ENCODE peak calls at places on chromosome 5, in seven cellular contexts. One of them, this sample, is unnamed.

GRCh38 chr5:154740957-154741356 is 14.2 kb upstream of the LARP1 start:
- DNase-seq in fibroblast of lung: peak; percentile 71
- DNase-seq in aorta: peak; percentile 58
- DNase-seq in CD8-positive, alpha-beta T cell: no peak
- DNase-seq in cardiac muscle cell: peak; percentile 64
- DNase-seq in heart right ventricle: no peak
- DNase-seq in adipocyte: no peak
- DNase-seq in this sample: no peak

GRCh38 chr5:43482490-43483064 is 1.1 kb downstream of the TMEM267 start:
- DNase-seq in fibroblast of lung: peak; percentile 51
- DNase-seq in aorta: no peak
- DNase-seq in CD8-positive, alpha-beta T cell: no peak
- DNase-seq in cardiac muscle cell: peak; percentile 32
- DNase-seq in heart right ventricle: no peak
- DNase-seq in adipocyte: peak; percentile 46
- DNase-seq in this sample: no peak

GRCh38 chr5:175880213-175880612 is 8.8 kb downstream of the CPLX2 start:
- DNase-seq in fibroblast of lung: no peak
- DNase-seq in aorta: no peak
- DNase-seq in CD8-positive, alpha-beta T cell: no peak
- DNase-seq in cardiac muscle cell: no peak
- DNase-seq in heart right ventricle: no peak
- DNase-seq in adipocyte: no peak
- DNase-seq in this sample: no peak

GRCh38 chr5:74432240-74432639 is 208.3 kb downstream of the ENC1 start:
- DNase-seq in fibroblast of lung: peak; percentile 18
- DNase-seq in aorta: no peak
- DNase-seq in CD8-positive, alpha-beta T cell: no peak
- DNase-seq in cardiac muscle cell: peak; percentile 15
- DNase-seq in heart right ventricle: no peak
- DNase-seq in adipocyte: no peak
- DNase-seq in this sample: no peak

GRCh38 chr5:17269201-17269600 is 51.8 kb downstream of the BASP1 start:
- DNase-seq in fibroblast of lung: no peak
- DNase-seq in aorta: no peak
- DNase-seq in CD8-positive, alpha-beta T cell: no peak
- DNase-seq in cardiac muscle cell: no peak
- DNase-seq in heart right ventricle: no peak
- DNase-seq in adipocyte: no peak
- DNase-seq in this sample: no peak

GRCh38 chr5:179916523-179916922 is 8.8 kb upstream of the TBC1D9B start:
- DNase-seq in fibroblast of lung: no peak
- DNase-seq in aorta: no peak
- DNase-seq in CD8-positive, alpha-beta T cell: no peak
- DNase-seq in cardiac muscle cell: no peak
- DNase-seq in heart right ventricle: no peak
- DNase-seq in adipocyte: no peak
- DNase-seq in this sample: no peak

GRCh38 chr5:127856310-127856709 is 153.1 kb downstream of the CCDC192 start:
- DNase-seq in fibroblast of lung: no peak
- DNase-seq in aorta: no peak
- DNase-seq in CD8-positive, alpha-beta T cell: no peak
- DNase-seq in cardiac muscle cell: peak; percentile 84
- DNase-seq in heart right ventricle: no peak
- DNase-seq in adipocyte: no peak
- DNase-seq in this sample: no peak

GRCh38 chr5:131965826-131966415 is 20.5 kb upstream of the MEIKIN start:
- DNase-seq in fibroblast of lung: no peak
- DNase-seq in aorta: peak; percentile 34
- DNase-seq in CD8-positive, alpha-beta T cell: no peak
- DNase-seq in cardiac muscle cell: no peak
- DNase-seq in heart right ventricle: no peak
- DNase-seq in adipocyte: no peak
- DNase-seq in this sample: no peak

GRCh38 chr5:137492321-137492720 is 6.8 kb downstream of the SPOCK1 start:
- DNase-seq in fibroblast of lung: peak; percentile 97
- DNase-seq in aorta: no peak
- DNase-seq in CD8-positive, alpha-beta T cell: no peak
- DNase-seq in cardiac muscle cell: peak; percentile 56
- DNase-seq in heart right ventricle: no peak
- DNase-seq in adipocyte: peak; percentile 52
- DNase-seq in this sample: no peak

GRCh38 chr5:34626036-34626435 is 30.1 kb upstream of the RAI14 start:
- DNase-seq in fibroblast of lung: peak; percentile 87
- DNase-seq in aorta: no peak
- DNase-seq in CD8-positive, alpha-beta T cell: no peak
- DNase-seq in cardiac muscle cell: peak; percentile 66
- DNase-seq in heart right ventricle: no peak
- DNase-seq in adipocyte: peak; percentile 71
- DNase-seq in this sample: no peak

GRCh38 chr5:143065185-143065584 is 295.0 kb downstream of the ARHGAP26 start:
- DNase-seq in fibroblast of lung: peak; percentile 73
- DNase-seq in aorta: no peak
- DNase-seq in CD8-positive, alpha-beta T cell: no peak
- DNase-seq in cardiac muscle cell: peak; percentile 94
- DNase-seq in heart right ventricle: no peak
- DNase-seq in adipocyte: peak; percentile 80
- DNase-seq in this sample: no peak

GRCh38 chr5:171825046-171825445 is 39.4 kb downstream of the SMIM23 start:
- DNase-seq in fibroblast of lung: peak; percentile 81
- DNase-seq in aorta: no peak
- DNase-seq in CD8-positive, alpha-beta T cell: no peak
- DNase-seq in cardiac muscle cell: no peak
- DNase-seq in heart right ventricle: no peak
- DNase-seq in adipocyte: no peak
- DNase-seq in this sample: no peak

GRCh38 chr5:82793808-82794419 is 283.3 kb downstream of the TMEM167A start:
- DNase-seq in fibroblast of lung: peak; percentile 6
- DNase-seq in aorta: no peak
- DNase-seq in CD8-positive, alpha-beta T cell: peak; percentile 9
- DNase-seq in cardiac muscle cell: peak; percentile 37
- DNase-seq in heart right ventricle: no peak
- DNase-seq in adipocyte: peak; percentile 15
- DNase-seq in this sample: no peak

GRCh38 chr5:169629847-169630548 is 7.1 kb upstream of the DOCK2 start:
- DNase-seq in fibroblast of lung: peak; percentile 90
- DNase-seq in aorta: no peak
- DNase-seq in CD8-positive, alpha-beta T cell: no peak
- DNase-seq in cardiac muscle cell: peak; percentile 81
- DNase-seq in heart right ventricle: no peak
- DNase-seq in adipocyte: peak; percentile 60
- DNase-seq in this sample: no peak

GRCh38 chr5:135356522-135357318 is 42.3 kb downstream of the MACROH2A1 start:
- DNase-seq in fibroblast of lung: peak; percentile 68
- DNase-seq in aorta: peak; percentile 78
- DNase-seq in CD8-positive, alpha-beta T cell: no peak
- DNase-seq in cardiac muscle cell: peak; percentile 96
- DNase-seq in heart right ventricle: peak; percentile 81
- DNase-seq in adipocyte: peak; percentile 85
- DNase-seq in this sample: no peak

GRCh38 chr5:1330146-1330846 is 14.6 kb downstream of the CLPTM1L start:
- DNase-seq in fibroblast of lung: peak; percentile 36
- DNase-seq in aorta: no peak
- DNase-seq in CD8-positive, alpha-beta T cell: no peak
- DNase-seq in cardiac muscle cell: no peak
- DNase-seq in heart right ventricle: no peak
- DNase-seq in adipocyte: no peak
- DNase-seq in this sample: peak; percentile 82

GRCh38 chr5:78549043-78549442 is 99.5 kb downstream of the LHFPL2 start:
- DNase-seq in fibroblast of lung: no peak
- DNase-seq in aorta: no peak
- DNase-seq in CD8-positive, alpha-beta T cell: no peak
- DNase-seq in cardiac muscle cell: peak; percentile 79
- DNase-seq in heart right ventricle: no peak
- DNase-seq in adipocyte: no peak
- DNase-seq in this sample: peak; percentile 67

GRCh38 chr5:78548216-78548615 is 100.4 kb downstream of the LHFPL2 start:
- DNase-seq in fibroblast of lung: no peak
- DNase-seq in aorta: no peak
- DNase-seq in CD8-positive, alpha-beta T cell: no peak
- DNase-seq in cardiac muscle cell: no peak
- DNase-seq in heart right ventricle: no peak
- DNase-seq in adipocyte: no peak
- DNase-seq in this sample: no peak

GRCh38 chr5:78552729-78553341 is 95.7 kb downstream of the LHFPL2 start:
- DNase-seq in fibroblast of lung: no peak
- DNase-seq in aorta: no peak
- DNase-seq in CD8-positive, alpha-beta T cell: no peak
- DNase-seq in cardiac muscle cell: no peak
- DNase-seq in heart right ventricle: no peak
- DNase-seq in adipocyte: no peak
- DNase-seq in this sample: no peak

GRCh38 chr5:78553578-78553977 is 95.0 kb downstream of the LHFPL2 start:
- DNase-seq in fibroblast of lung: no peak
- DNase-seq in aorta: no peak
- DNase-seq in CD8-positive, alpha-beta T cell: no peak
- DNase-seq in cardiac muscle cell: no peak
- DNase-seq in heart right ventricle: no peak
- DNase-seq in adipocyte: no peak
- DNase-seq in this sample: no peak

DNA sequence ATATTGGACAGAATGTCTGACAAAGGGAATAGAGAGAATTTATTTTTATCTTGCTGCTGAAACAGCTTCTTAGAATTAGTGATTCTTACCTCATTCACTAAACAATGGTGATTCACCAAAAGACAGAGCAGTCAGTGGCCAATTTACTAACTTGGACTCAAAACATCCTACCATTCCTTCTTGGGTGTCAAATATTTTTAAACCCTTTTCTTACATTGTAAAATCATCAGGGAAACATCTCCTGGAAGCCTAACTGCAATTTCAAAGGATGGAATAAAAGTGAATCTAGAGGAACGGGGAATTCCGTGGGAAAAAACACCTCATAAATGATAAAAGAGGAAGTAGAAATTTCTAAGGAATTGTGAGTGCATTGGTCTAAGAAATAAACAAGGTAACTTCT is 97.7 kb downstream of the LHFPL2 start:
- DNase-seq in fibroblast of lung: peak; percentile 79
- DNase-seq in aorta: no peak
- DNase-seq in CD8-positive, alpha-beta T cell: no peak
- DNase-seq in cardiac muscle cell: no peak
- DNase-seq in heart right ventricle: no peak
- DNase-seq in adipocyte: no peak
- DNase-seq in this sample: no peak
- H3K4me1 ChIP-seq in fibroblast of lung: peaks cover 16% of the 10 kb centered on the region
- H3K4me1 ChIP-seq in aorta: no peaks in the 10 kb centered on the region
- H3K4me1 ChIP-seq in CD8-positive, alpha-beta T cell: no peaks in the 10 kb centered on the region
- H3K4me1 ChIP-seq in cardiac muscle cell: peaks cover 49% of the 10 kb centered on the region
- H3K4me1 ChIP-seq in heart right ventricle: peaks cover 77% of the 10 kb centered on the region
- H3K4me1 ChIP-seq in adipocyte: peaks cover 51% of the 10 kb centered on the region
- H3K4me1 ChIP-seq in this sample: peaks cover 23% of the 10 kb centered on the region

DNA sequence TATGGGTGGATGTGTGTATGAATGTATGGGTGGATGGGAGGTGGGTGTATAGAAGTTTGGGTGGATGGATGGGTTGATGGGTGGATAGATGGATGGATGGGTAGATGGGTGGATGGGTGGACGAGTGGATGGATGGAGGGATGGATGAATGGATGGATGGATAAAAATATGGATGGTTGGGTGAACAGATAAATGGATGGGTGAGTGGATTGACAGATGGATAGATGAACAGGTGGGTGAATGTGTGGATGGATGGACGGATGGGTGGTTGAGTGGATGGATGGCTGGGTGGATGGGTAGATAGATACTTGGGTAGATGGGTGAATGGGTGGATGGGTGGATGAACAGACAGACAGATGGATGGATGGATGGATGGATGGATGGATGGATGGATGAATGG is 166.9 kb downstream of the IRX2 start:
- DNase-seq in fibroblast of lung: no peak
- DNase-seq in aorta: no peak
- DNase-seq in CD8-positive, alpha-beta T cell: no peak
- DNase-seq in cardiac muscle cell: no peak
- DNase-seq in heart right ventricle: no peak
- DNase-seq in adipocyte: no peak
- DNase-seq in this sample: no peak
- H3K4me1 ChIP-seq in fibroblast of lung: no peaks in the 10 kb centered on the region
- H3K4me1 ChIP-seq in aorta: no peaks in the 10 kb centered on the region
- H3K4me1 ChIP-seq in CD8-positive, alpha-beta T cell: no peaks in the 10 kb centered on the region
- H3K4me1 ChIP-seq in cardiac muscle cell: no peaks in the 10 kb centered on the region
- H3K4me1 ChIP-seq in heart right ventricle: no peaks in the 10 kb centered on the region
- H3K4me1 ChIP-seq in adipocyte: no peaks in the 10 kb centered on the region
- H3K4me1 ChIP-seq in this sample: no peaks in the 10 kb centered on the region

DNA sequence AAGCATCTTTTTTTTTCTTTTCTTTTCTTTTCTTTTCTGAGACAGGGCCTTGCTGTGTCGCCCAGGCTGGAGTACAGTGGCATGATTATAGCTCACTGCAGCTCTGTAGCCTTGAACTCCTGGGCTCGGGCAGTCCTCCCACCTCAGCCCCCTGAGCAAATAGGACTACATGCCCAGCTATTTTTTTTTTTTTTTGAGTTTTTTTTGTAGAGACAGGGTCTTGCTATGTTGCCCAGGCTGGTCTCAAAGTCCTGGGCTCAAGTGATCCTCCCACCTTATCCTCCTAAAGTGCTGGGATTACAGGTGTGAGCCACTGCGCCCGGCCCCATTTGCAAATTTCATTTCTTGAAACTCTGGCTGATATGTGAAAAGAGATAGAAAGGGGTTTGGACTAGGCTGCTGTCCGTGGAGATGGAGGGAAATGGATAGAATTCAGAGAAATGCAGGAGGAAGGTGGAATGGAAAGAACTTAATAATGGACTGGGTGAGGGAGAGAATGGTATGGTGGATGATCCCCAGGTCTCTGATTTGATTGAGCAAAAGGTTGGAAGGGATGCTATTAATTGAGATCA is 32.9 kb downstream of the TNFAIP8 start:
- DNase-seq in fibroblast of lung: no peak
- DNase-seq in aorta: no peak
- DNase-seq in CD8-positive, alpha-beta T cell: no peak
- DNase-seq in cardiac muscle cell: no peak
- DNase-seq in heart right ventricle: no peak
- DNase-seq in adipocyte: no peak
- DNase-seq in this sample: no peak
- H3K4me1 ChIP-seq in fibroblast of lung: peaks cover 6% of the 10 kb centered on the region
- H3K4me1 ChIP-seq in aorta: peaks cover 8% of the 10 kb centered on the region
- H3K4me1 ChIP-seq in CD8-positive, alpha-beta T cell: peaks cover 43% of the 10 kb centered on the region
- H3K4me1 ChIP-seq in cardiac muscle cell: peaks cover 46% of the 10 kb centered on the region
- H3K4me1 ChIP-seq in heart right ventricle: peaks cover 46% of the 10 kb centered on the region
- H3K4me1 ChIP-seq in adipocyte: peaks cover 38% of the 10 kb centered on the region
- H3K4me1 ChIP-seq in this sample: peaks cover 31% of the 10 kb centered on the region

GRCh38 chr5:138650999-138651766 is 76.0 kb upstream of the HSPA9 start:
- DNase-seq in fibroblast of lung: no peak
- DNase-seq in aorta: no peak
- DNase-seq in CD8-positive, alpha-beta T cell: no peak
- DNase-seq in cardiac muscle cell: no peak
- DNase-seq in heart right ventricle: no peak
- DNase-seq in adipocyte: no peak
- DNase-seq in this sample: no peak

GRCh38 chr5:138653502-138653901 is 78.3 kb upstream of the HSPA9 start:
- DNase-seq in fibroblast of lung: no peak
- DNase-seq in aorta: no peak
- DNase-seq in CD8-positive, alpha-beta T cell: no peak
- DNase-seq in cardiac muscle cell: peak; percentile 39
- DNase-seq in heart right ventricle: no peak
- DNase-seq in adipocyte: peak; percentile 27
- DNase-seq in this sample: no peak

GRCh38 chr5:138650196-138650595 is 75.0 kb upstream of the HSPA9 start:
- DNase-seq in fibroblast of lung: no peak
- DNase-seq in aorta: no peak
- DNase-seq in CD8-positive, alpha-beta T cell: no peak
- DNase-seq in cardiac muscle cell: no peak
- DNase-seq in heart right ventricle: no peak
- DNase-seq in adipocyte: no peak
- DNase-seq in this sample: no peak

GRCh38 chr5:138649775-138650174 is 74.6 kb upstream of the HSPA9 start:
- DNase-seq in fibroblast of lung: no peak
- DNase-seq in aorta: no peak
- DNase-seq in CD8-positive, alpha-beta T cell: no peak
- DNase-seq in cardiac muscle cell: no peak
- DNase-seq in heart right ventricle: no peak
- DNase-seq in adipocyte: no peak
- DNase-seq in this sample: no peak

GRCh38 chr5:138651767-138652117 is 76.5 kb upstream of the HSPA9 start:
- DNase-seq in fibroblast of lung: no peak
- DNase-seq in aorta: no peak
- DNase-seq in CD8-positive, alpha-beta T cell: no peak
- DNase-seq in cardiac muscle cell: no peak
- DNase-seq in heart right ventricle: no peak
- DNase-seq in adipocyte: no peak
- DNase-seq in this sample: no peak
- H3K4me1 ChIP-seq in fibroblast of lung: peaks cover 2% of the 10 kb centered on the region
- H3K4me1 ChIP-seq in aorta: no peaks in the 10 kb centered on the region
- H3K4me1 ChIP-seq in CD8-positive, alpha-beta T cell: peaks cover 20% of the 10 kb centered on the region
- H3K4me1 ChIP-seq in cardiac muscle cell: peaks cover 15% of the 10 kb centered on the region
- H3K4me1 ChIP-seq in heart right ventricle: peaks cover 25% of the 10 kb centered on the region
- H3K4me1 ChIP-seq in adipocyte: no peaks in the 10 kb centered on the region
- H3K4me1 ChIP-seq in this sample: peaks cover 6% of the 10 kb centered on the region

This sample was measured in lower lobe of right lung.